ENCODE peak calls at places on chromosomes 12 and 14, in four cellular contexts. Q, A, P and R are unnamed samples.

GRCh38 chr12:65302891-65303290 is 24.4 kb downstream of the MSRB3 start:
- DNase-seq in Q (no peak), A (no peak), P (no peak), R (no peak)

GRCh38 chr12:79056775-79057174 is 192.2 kb downstream of the SYT1 start:
- DNase-seq in P (no peak), A (no peak), Q (no peak), R (no peak)

GRCh38 chr14:50658203-50658602 is 9.9 kb downstream of the SAV1 start:
- DNase-seq in Q (no peak), P (no peak), A (no peak), R (no peak)

GRCh38 chr12:104219361-104219892 is 3.8 kb downstream of the TXNRD1 start:
- DNase-seq in A (no peak), P (peak), Q (no peak), R (no peak)

GRCh38 chr14:52275372-52275771 is 7.9 kb downstream of the PTGDR start:
- DNase-seq in Q (no peak), P (no peak), A (no peak), R (no peak)

GRCh38 chr12:93229494-93230310 is 148.0 kb upstream of the NUDT4 start:
- DNase-seq in A (no peak), P (peak), Q (peak), R (no peak)

GRCh38 chr12:15899282-15899870 is 11.8 kb upstream of the DERA start:
- DNase-seq in Q (peak), P (peak), A (no peak), R (no peak)

GRCh38 chr12:110371408-110372055 is 32.0 kb downstream of the ANAPC7 start:
- DNase-seq in A (peak), Q (no peak), P (no peak), R (no peak)

GRCh38 chr14:38208825-38209562 is 1.3 kb downstream of the SSTR1 start:
- DNase-seq in P (peak), A (no peak), Q (no peak), R (peak)

GRCh38 chr14:68779761-68780323 is 13.0 kb downstream of the ZFP36L1 start:
- DNase-seq in Q (no peak), P (peak), A (no peak), R (no peak)

GRCh38 chr12:116442981-116443380 is 116.2 kb upstream of the MAP1LC3B2 start:
- DNase-seq in A (no peak), Q (no peak), P (no peak), R (no peak)

GRCh38 chr14:103074699-103075341 is 9.2 kb upstream of the LBHD2 start:
- DNase-seq in A (no peak), P (peak), Q (peak), R (no peak)

GRCh38 chr12:53589423-53589822 is 36.8 kb downstream of the ATF7 start:
- DNase-seq in A (no peak), P (no peak), Q (no peak), R (no peak)

DNA sequence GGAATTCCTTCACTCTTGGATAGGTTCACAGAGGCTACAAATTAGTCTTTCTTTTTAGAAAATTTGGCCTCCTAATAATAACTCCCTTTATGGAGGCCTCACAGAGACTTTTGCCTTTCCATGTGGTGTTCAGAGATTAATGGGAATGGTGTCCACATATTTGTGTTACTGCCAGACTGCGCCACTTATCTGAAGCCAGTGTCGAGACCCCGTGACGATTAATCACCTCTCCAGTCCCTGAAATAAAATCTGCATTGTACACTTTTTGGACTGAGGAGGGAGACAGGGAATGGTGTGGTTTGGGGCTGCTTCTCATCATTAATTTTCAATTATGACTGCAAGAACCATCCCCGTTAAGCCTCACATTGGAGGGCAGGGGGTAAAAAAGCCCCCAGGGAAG is 980.6 kb downstream of the FLRT2 start:
- DNase-seq in Q (no peak), P (no peak), A (no peak), R (no peak)
- TF ChIP-seq SP1 in Q (no peak), P (no peak), A (no peak), R (no peak)

GRCh38 chr14:24673534-24674203 is 39.7 kb upstream of the GZMB start:
- DNase-seq in P (no peak), A (peak), Q (no peak), R (no peak)

GRCh38 chr14:24677956-24678355 is 44.0 kb upstream of the GZMB start:
- DNase-seq in Q (no peak), P (no peak), A (no peak), R (no peak)

GRCh38 chr14:24673059-24673458 is 39.1 kb upstream of the GZMB start:
- DNase-seq in Q (no peak), A (no peak), P (no peak), R (no peak)

GRCh38 chr14:24670594-24670993 is 36.6 kb upstream of the GZMB start:
- DNase-seq in P (no peak), Q (no peak), A (no peak), R (no peak)

GRCh38 chr14:24674204-24674970 is 40.4 kb upstream of the GZMB start:
- DNase-seq in Q (no peak), A (no peak), P (no peak), R (no peak)
- TF ChIP-seq FOXM1 in Q (no peak), A (no peak), P (no peak), R (no peak)

GRCh38 chr12:24911284-24911791 is 37.6 kb downstream of the BCAT1 start:
- DNase-seq in P (peak), A (no peak), Q (no peak), R (no peak)
- TF ChIP-seq SP1 in P (no peak), A (no peak), Q (no peak), R (no peak)

GRCh38 chr12:45969084-45969483 is 21.3 kb downstream of the SCAF11 start:
- DNase-seq in A (no peak), P (no peak), Q (no peak), R (no peak)

GRCh38 chr12:45974883-45975282 is 15.5 kb downstream of the SCAF11 start:
- DNase-seq in P (no peak), Q (no peak), A (no peak), R (no peak)

GRCh38 chr12:45975506-45975905 is 14.9 kb downstream of the SCAF11 start:
- DNase-seq in A (no peak), P (no peak), Q (no peak), R (no peak)

GRCh38 chr12:45974171-45974719 is 16.1 kb downstream of the SCAF11 start:
- DNase-seq in A (no peak), Q (no peak), P (no peak), R (no peak)

GRCh38 chr12:45973526-45973925 is 16.8 kb downstream of the SCAF11 start:
- DNase-seq in Q (no peak), A (no peak), P (no peak), R (no peak)
- TF ChIP-seq FOXM1 in Q (no peak), A (no peak), P (no peak), R (no peak)

GRCh38 chr12:10600988-10601387 is 12.4 kb downstream of the MAGOHB start:
- DNase-seq in Q (no peak), P (no peak), A (no peak), R (no peak)

GRCh38 chr12:10601860-10602259 is 11.5 kb downstream of the MAGOHB start:
- DNase-seq in Q (no peak), P (no peak), A (no peak), R (no peak)

GRCh38 chr12:10590976-10591375 is 22.4 kb downstream of the MAGOHB start:
- DNase-seq in A (no peak), P (no peak), Q (no peak), R (no peak)

DNA sequence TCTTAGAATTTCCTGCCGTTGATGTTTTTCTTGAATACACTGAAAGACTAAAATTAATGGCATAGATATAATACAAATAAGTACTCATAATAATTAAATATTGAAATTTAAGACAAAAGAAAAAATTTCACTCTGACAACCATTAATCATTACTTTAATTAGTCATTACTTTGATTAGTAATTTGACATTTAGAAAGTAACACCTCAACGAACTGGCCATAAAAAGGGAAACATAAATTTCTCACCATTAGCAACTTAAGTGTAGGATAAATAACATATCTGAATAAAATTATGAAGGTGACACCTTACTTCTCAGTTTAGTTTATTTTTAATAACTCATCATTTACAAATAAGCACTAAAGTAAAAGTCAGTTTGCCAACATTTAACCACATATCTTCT is 17.5 kb downstream of the MAGOHB start:
- DNase-seq in Q (no peak), A (no peak), P (no peak), R (no peak)
- TF ChIP-seq SP1 in Q (no peak), A (no peak), P (no peak), R (no peak)

GRCh38 chr14:33578461-33579216 is 372.2 kb downstream of the EGLN3 start:
- DNase-seq in A (no peak), Q (no peak), P (no peak), R (no peak)
- TF ChIP-seq FOXM1 in A (no peak), Q (no peak), P (no peak), R (no peak)

GRCh38 chr12:49796155-49796554 is 32.1 kb downstream of the NCKAP5L start:
- DNase-seq in A (no peak), P (no peak), Q (peak), R (no peak)
- TF ChIP-seq SP1 in A (no peak), P (no peak), Q (no peak), R (no peak)

DNA sequence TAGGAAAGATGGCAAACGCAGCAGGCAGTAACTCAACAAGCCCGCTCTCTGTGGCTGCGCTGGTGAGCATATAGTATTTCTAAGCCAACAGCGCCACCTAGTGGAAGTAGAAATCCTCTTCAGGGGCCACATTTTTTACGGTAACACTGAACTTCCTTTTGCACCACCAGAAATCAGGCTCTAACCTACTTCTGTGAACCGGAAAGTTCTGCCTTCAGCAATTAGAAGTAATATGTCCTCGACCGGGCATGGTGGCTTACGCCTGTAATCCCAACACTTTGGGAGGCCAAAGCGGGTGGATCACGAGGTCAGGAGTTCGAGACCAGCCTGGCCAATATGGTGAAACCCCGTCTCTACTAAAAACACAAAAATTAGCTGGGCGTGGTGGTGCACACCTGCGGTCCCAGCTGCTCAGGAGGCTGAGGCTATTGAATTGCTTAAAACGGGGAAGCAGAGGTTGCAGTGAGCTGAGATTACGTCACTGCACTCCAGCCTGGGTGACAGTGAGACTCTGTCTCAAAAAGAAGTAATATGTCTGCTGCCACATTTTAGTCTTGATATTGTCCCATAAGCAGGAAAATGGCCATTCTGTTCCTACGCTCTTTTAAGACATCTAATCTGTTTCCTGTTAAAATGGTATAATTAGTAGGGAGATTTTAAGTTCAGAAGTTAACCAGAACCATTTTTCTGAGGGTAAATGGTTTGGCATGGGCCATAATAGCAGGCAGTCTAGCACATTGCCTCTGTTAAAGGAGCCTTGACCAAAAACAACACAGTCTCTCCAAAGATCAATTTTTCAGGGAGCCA is 26.7 kb downstream of the APOBEC1 start:
- DNase-seq in A (peak), P (peak), Q (peak), R (peak)
- TF ChIP-seq FOXM1 in A (no peak), P (no peak), Q (no peak), R (no peak)